ENCODE peak calls at places on chromosomes 2 and 18, in nine cellular contexts. D is CD8-positive, alpha-beta T cell; Y is lower lobe of right lung; F is BE2C; Z is endodermal cell; C is fibroblast of villous mesenchyme; W is CD4-positive, alpha-beta T cell; J is AG10803; S is astrocyte of the spinal cord. B is an unnamed sample.

GRCh38 chr2:196592912-196593881 is 46.3 kb upstream of the CCDC150 start:
- DNase-seq in S (peak; percentile 53), W (no peak), Z (peak; percentile 86), D (no peak), C (peak; percentile 63), J (peak; percentile 66), Y (peak; percentile 50), F (peak; percentile 83), B (peak; percentile 37)

GRCh38 chr18:50780144-50780543 is 39.7 kb downstream of the MRO start:
- DNase-seq in C (no peak), W (no peak), F (no peak), Y (no peak), S (no peak), D (no peak), Z (no peak), J (no peak), B (no peak)

GRCh38 chr18:78542204-78542603 is 437.4 kb upstream of the SALL3 start:
- DNase-seq in Z (no peak), F (no peak), J (no peak), C (no peak), Y (peak; percentile 92), W (no peak), D (no peak), S (no peak), B (no peak)

GRCh38 chr2:121999273-121999672 is 243.8 kb downstream of the TSN start:
- DNase-seq in S (peak; percentile 39), Y (no peak), J (peak; percentile 11), Z (no peak), D (no peak), F (peak; percentile 62), W (no peak), C (peak; percentile 70), B (peak; percentile 14)

GRCh38 chr18:11840493-11840892 is 10.7 kb upstream of the CHMP1B start:
- DNase-seq in D (no peak), Y (no peak), W (no peak), Z (peak; percentile 57), S (no peak), F (no peak), C (no peak), J (no peak), B (no peak)

GRCh38 chr2:157279331-157279730 is 21.8 kb downstream of the GALNT5 start:
- DNase-seq in F (no peak), Y (no peak), C (no peak), S (no peak), D (no peak), Z (no peak), W (no peak), J (no peak), B (no peak)

GRCh38 chr18:40874233-40874632 is 1080.8 kb upstream of the PIK3C3 start:
- DNase-seq in Y (no peak), J (peak; percentile 50), F (no peak), Z (no peak), C (peak; percentile 49), S (peak; percentile 34), D (no peak), W (no peak), B (no peak)

GRCh38 chr2:110116033-110116710 is 550 bp upstream of the MALL start:
- DNase-seq in C (peak; percentile 51), Y (peak; percentile 56), W (no peak), S (peak; percentile 77), F (no peak), J (peak; percentile 75), D (no peak), Z (peak; percentile 85), B (peak; percentile 67)

GRCh38 chr2:191556463-191556862 is 121.5 kb upstream of the NABP1 start:
- DNase-seq in W (no peak), C (no peak), Z (no peak), S (no peak), J (no peak), F (no peak), Y (no peak), D (no peak), B (no peak)

GRCh38 chr2:242058116-242058680 is 188.7 kb downstream of the RTP5 start:
- DNase-seq in Z (no peak), D (no peak), J (no peak), Y (no peak), S (no peak), W (no peak), F (no peak), C (no peak), B (no peak)

GRCh38 chr2:144131042-144131441 is 388.9 kb downstream of the ZEB2 start:
- DNase-seq in C (peak; percentile 45), Z (no peak), Y (no peak), D (no peak), S (peak; percentile 45), J (no peak), F (no peak), W (no peak), B (peak; percentile 40)

GRCh38 chr2:131005229-131005935 is 87.9 kb downstream of the FAM168B start:
- DNase-seq in Y (no peak), F (no peak), C (no peak), Z (no peak), S (no peak), D (no peak), J (no peak), W (no peak), B (no peak)

GRCh38 chr2:21754164-21754788 is 630.5 kb downstream of the TDRD15 start:
- DNase-seq in W (no peak), J (no peak), Y (no peak), C (no peak), Z (peak; percentile 69), D (no peak), S (no peak), F (no peak), B (no peak)

GRCh38 chr18:44651453-44651852 is 29.2 kb upstream of the SETBP1 start:
- DNase-seq in Z (peak; percentile 70), W (no peak), F (no peak), J (peak; percentile 71), C (peak; percentile 76), D (no peak), S (peak; percentile 72), Y (no peak), B (peak; percentile 33)

GRCh38 chr18:79490593-79491551 is 95.1 kb downstream of the NFATC1 start:
- DNase-seq in J (no peak), C (no peak), W (no peak), Z (no peak), Y (peak; percentile 34), D (no peak), S (no peak), F (no peak), B (no peak)

GRCh38 chr2:132374151-132374550 is 42.5 kb upstream of the GPR39 start:
- DNase-seq in J (no peak), Z (no peak), F (no peak), S (no peak), W (no peak), Y (no peak), D (no peak), C (no peak), B (no peak)

GRCh38 chr2:58740381-58740780 is 499.3 kb upstream of the FANCL start:
- DNase-seq in C (no peak), Y (no peak), Z (no peak), J (no peak), W (no peak), D (no peak), F (no peak), S (no peak), B (no peak)

GRCh38 chr18:26190506-26190905 is 35.7 kb upstream of the TAF4B start:
- DNase-seq in D (peak; percentile 2), J (no peak), W (peak; percentile 52), Z (no peak), S (no peak), Y (no peak), C (no peak), F (no peak), B (no peak)

GRCh38 chr2:236833501-236834186 is 252.0 kb upstream of the COPS8 start:
- DNase-seq in W (no peak), C (peak; percentile 2), J (peak; percentile 40), S (peak; percentile 26), Z (no peak), F (no peak), Y (no peak), D (no peak), B (no peak)

GRCh38 chr2:146317959-146318358 is 1526.9 kb upstream of the ACVR2A start:
- DNase-seq in D (no peak), S (peak; percentile 81), Z (no peak), C (peak; percentile 87), F (no peak), W (no peak), J (peak; percentile 86), Y (no peak), B (peak; percentile 65)

DNA sequence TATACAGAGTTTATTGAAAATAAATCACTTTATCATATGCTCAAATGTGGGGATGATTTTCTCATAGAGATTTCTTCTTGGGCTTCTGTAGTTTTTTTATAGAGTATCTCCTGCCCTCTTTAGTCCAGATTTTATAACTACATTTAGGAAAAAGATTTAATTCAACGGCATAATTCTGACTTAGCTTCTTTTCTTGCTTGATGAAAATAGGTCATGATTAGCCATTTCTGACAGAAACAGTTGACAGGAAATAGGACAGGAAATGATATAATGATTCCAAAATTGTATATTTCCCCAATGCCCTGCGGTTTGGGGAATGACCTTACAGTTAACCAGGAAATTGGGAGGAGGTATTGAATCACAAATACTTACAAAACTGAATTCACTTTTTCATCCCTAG is 1531.9 kb upstream of the ACVR2A start:
- DNase-seq in J (peak; percentile 17), Y (no peak), C (peak; percentile 23), Z (no peak), S (peak; percentile 50), D (no peak), W (no peak), F (no peak), B (peak; percentile 2)
- TF ChIP-seq CTCF in J (peak; percentile 39), Y (peak; percentile 21), C (peak; percentile 24), Z (peak; percentile 43), S (peak; percentile 14), D (no peak), W (no peak), F (no peak), B (peak; percentile 58)

DNA sequence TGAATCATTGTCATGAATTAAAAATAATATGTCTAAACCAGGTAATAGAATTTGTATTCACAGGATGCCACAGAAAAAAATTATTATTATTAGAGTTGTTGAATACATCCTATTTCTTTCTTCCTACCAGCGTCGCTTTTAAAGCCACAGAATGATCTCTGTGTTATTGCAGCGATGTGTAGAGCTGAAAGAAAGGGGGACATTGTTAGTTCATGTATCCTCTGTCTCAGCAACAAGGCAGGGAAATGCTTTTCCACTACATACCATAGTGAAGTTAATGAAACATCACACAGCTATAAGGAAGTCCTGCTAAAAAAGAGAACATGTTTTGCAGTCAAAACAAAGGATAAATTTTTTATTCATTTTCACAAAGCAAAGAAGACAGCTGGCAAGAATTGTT is 1234.5 kb downstream of the SUCLG1 start:
- DNase-seq in Z (no peak), S (no peak), C (no peak), F (no peak), W (no peak), J (no peak), Y (no peak), D (no peak), B (no peak)
- TF ChIP-seq CTCF in Z (no peak), S (no peak), C (no peak), F (no peak), W (no peak), J (no peak), Y (no peak), D (no peak), B (no peak)

GRCh38 chr2:68359889-68360288 is 5.2 kb upstream of the PLEK start:
- DNase-seq in C (no peak), D (no peak), J (no peak), S (no peak), Z (no peak), W (no peak), F (no peak), Y (no peak), B (no peak)
- TF ChIP-seq CTCF in C (peak; percentile 26), D (peak; percentile 25), J (peak; percentile 13), S (no peak), Z (peak; percentile 61), W (no peak), F (no peak), Y (no peak), B (peak; percentile 72)

GRCh38 chr2:183081908-183082307 is 3.4 kb downstream of the DUSP19 start:
- DNase-seq in Z (no peak), C (no peak), S (no peak), D (no peak), F (no peak), W (no peak), J (peak; percentile 6), Y (no peak), B (no peak)
- TF ChIP-seq CTCF in Z (no peak), C (no peak), S (no peak), D (no peak), F (no peak), W (no peak), J (no peak), Y (no peak), B (no peak)

B was measured in HFFc6.